ENCODE peak calls at places on chromosomes 3 and 15, in four cellular contexts. One of them, this sample, is unnamed.

GRCh38 chr15:48785195-48785594 is 25.7 kb downstream of the CEP152 start:
- DNase-seq in ovary: no peak
- DNase-seq in PC-3: no peak
- DNase-seq in GM12865: no peak
- DNase-seq in this sample: no peak

GRCh38 chr3:105365171-105365535 is 1.6 kb upstream of the ALCAM start:
- DNase-seq in ovary: no peak
- DNase-seq in PC-3: peak; percentile 74
- DNase-seq in GM12865: no peak
- DNase-seq in this sample: peak; percentile 69

GRCh38 chr15:63939531-63940130 is 105.9 kb upstream of the HERC1 start:
- DNase-seq in ovary: peak; percentile 53
- DNase-seq in PC-3: no peak
- DNase-seq in GM12865: peak; percentile 72
- DNase-seq in this sample: no peak

GRCh38 chr3:39126532-39127071 is 19.1 kb downstream of the TTC21A start:
- DNase-seq in ovary: peak; percentile 47
- DNase-seq in PC-3: peak; percentile 60
- DNase-seq in GM12865: peak; percentile 56
- DNase-seq in this sample: peak; percentile 50

GRCh38 chr15:89812126-89812846 is 2.4 kb downstream of the ANPEP start:
- DNase-seq in ovary: no peak
- DNase-seq in PC-3: no peak
- DNase-seq in GM12865: no peak
- DNase-seq in this sample: no peak

GRCh38 chr3:30258426-30259392 is 347.7 kb upstream of the TGFBR2 start:
- DNase-seq in ovary: no peak
- DNase-seq in PC-3: peak; percentile 76
- DNase-seq in GM12865: no peak
- DNase-seq in this sample: no peak

GRCh38 chr3:126508539-126508938 is 9.0 kb downstream of the UROC1 start:
- DNase-seq in ovary: no peak
- DNase-seq in PC-3: peak; percentile 37
- DNase-seq in GM12865: no peak
- DNase-seq in this sample: peak; percentile 29

GRCh38 chr3:122353215-122353614 is 28.2 kb downstream of the CSTA start:
- DNase-seq in ovary: no peak
- DNase-seq in PC-3: peak; percentile 70
- DNase-seq in GM12865: no peak
- DNase-seq in this sample: peak; percentile 84

GRCh38 chr3:108569336-108569735 is 19.9 kb downstream of the CIP2A start:
- DNase-seq in ovary: no peak
- DNase-seq in PC-3: no peak
- DNase-seq in GM12865: no peak
- DNase-seq in this sample: no peak

GRCh38 chr3:112639451-112640332 is 1.3 kb downstream of the CCDC80 start:
- DNase-seq in ovary: peak; percentile 32
- DNase-seq in PC-3: no peak
- DNase-seq in GM12865: no peak
- DNase-seq in this sample: no peak

GRCh38 chr3:128123538-128124368 is at the start of gene RUVBL1:
- DNase-seq in ovary: peak; percentile 95
- DNase-seq in PC-3: peak; percentile 96
- DNase-seq in GM12865: peak; percentile 98
- DNase-seq in this sample: peak; percentile 98

GRCh38 chr15:101805605-101806345 is 2.5 kb downstream of the OR4F6 start:
- DNase-seq in ovary: no peak
- DNase-seq in PC-3: peak; percentile 5
- DNase-seq in GM12865: no peak
- DNase-seq in this sample: peak; percentile 29

GRCh38 chr15:52392008-52392687 is 96.5 kb upstream of the MYO5C start:
- DNase-seq in ovary: no peak
- DNase-seq in PC-3: peak; percentile 77
- DNase-seq in GM12865: no peak
- DNase-seq in this sample: peak; percentile 87

GRCh38 chr3:87207500-87207899 is 19.6 kb upstream of the CHMP2B start:
- DNase-seq in ovary: no peak
- DNase-seq in PC-3: peak; percentile 97
- DNase-seq in GM12865: no peak
- DNase-seq in this sample: peak; percentile 67

GRCh38 chr3:186826978-186827857 is 15.3 kb upstream of the ADIPOQ start:
- DNase-seq in ovary: peak; percentile 83
- DNase-seq in PC-3: peak; percentile 92
- DNase-seq in GM12865: peak; percentile 90
- DNase-seq in this sample: peak; percentile 85

GRCh38 chr15:63023351-63023945 is 19.1 kb upstream of the TPM1 start:
- DNase-seq in ovary: no peak
- DNase-seq in PC-3: no peak
- DNase-seq in GM12865: no peak
- DNase-seq in this sample: peak; percentile 43

GRCh38 chr3:46206284-46206683 is 1.8 kb downstream of the CCR1 start:
- DNase-seq in ovary: no peak
- DNase-seq in PC-3: no peak
- DNase-seq in GM12865: no peak
- DNase-seq in this sample: no peak

GRCh38 chr15:26378304-26378703 is 394.6 kb downstream of the GABRB3 start:
- DNase-seq in ovary: no peak
- DNase-seq in PC-3: no peak
- DNase-seq in GM12865: no peak
- DNase-seq in this sample: no peak

GRCh38 chr15:99440551-99441426 is 125.0 kb upstream of the MEF2A start:
- DNase-seq in ovary: peak; percentile 11
- DNase-seq in PC-3: no peak
- DNase-seq in GM12865: no peak
- DNase-seq in this sample: no peak

GRCh38 chr3:33355611-33356010 is 78.4 kb downstream of the FBXL2 start:
- DNase-seq in ovary: no peak
- DNase-seq in PC-3: peak; percentile 90
- DNase-seq in GM12865: no peak
- DNase-seq in this sample: peak; percentile 72

GRCh38 chr3:45664558-45664957 is 24.6 kb upstream of the SACM1L start:
- DNase-seq in ovary: no peak
- DNase-seq in PC-3: no peak
- DNase-seq in GM12865: peak; percentile 83
- DNase-seq in this sample: no peak

GRCh38 chr3:36496734-36497133 is 116.4 kb downstream of the STAC start:
- DNase-seq in ovary: no peak
- DNase-seq in PC-3: no peak
- DNase-seq in GM12865: no peak
- DNase-seq in this sample: peak; percentile 21

GRCh38 chr3:99396651-99397050 is 241.7 kb upstream of the COL8A1 start:
- DNase-seq in ovary: no peak
- DNase-seq in PC-3: no peak
- DNase-seq in GM12865: no peak
- DNase-seq in this sample: no peak

GRCh38 chr15:96851613-96852012 is 521.1 kb downstream of the NR2F2 start:
- DNase-seq in ovary: no peak
- DNase-seq in PC-3: peak; percentile 12
- DNase-seq in GM12865: no peak
- DNase-seq in this sample: peak; percentile 54

GRCh38 chr3:139522421-139522820 is 17.1 kb downstream of the RBP1 start:
- DNase-seq in ovary: no peak
- DNase-seq in PC-3: no peak
- DNase-seq in GM12865: no peak
- DNase-seq in this sample: no peak

GRCh38 chr3:141386611-141387110 is 18.4 kb downstream of the ZBTB38 start:
- DNase-seq in ovary: no peak
- DNase-seq in PC-3: no peak
- DNase-seq in GM12865: peak; percentile 88
- DNase-seq in this sample: no peak
- H3K4me3 ChIP-seq in ovary: no peak overlapping the region
- H3K4me3 ChIP-seq in PC-3: no peak overlapping the region
- H3K4me3 ChIP-seq in GM12865: peak overlapping the region; percentile 81
- H3K4me3 ChIP-seq in this sample: peak overlapping the region; percentile 36

GRCh38 chr3:14524311-14524711 is 15.8 kb downstream of the GRIP2 start:
- DNase-seq in ovary: peak; percentile 18
- DNase-seq in PC-3: no peak
- DNase-seq in GM12865: no peak
- DNase-seq in this sample: peak; percentile 13

GRCh38 chr3:14523792-14524191 is 16.4 kb downstream of the GRIP2 start:
- DNase-seq in ovary: no peak
- DNase-seq in PC-3: peak; percentile 35
- DNase-seq in GM12865: no peak
- DNase-seq in this sample: no peak

GRCh38 chr3:14525685-14526631 is 14.2 kb downstream of the GRIP2 start:
- DNase-seq in ovary: no peak
- DNase-seq in PC-3: peak; percentile 25
- DNase-seq in GM12865: peak; percentile 7
- DNase-seq in this sample: peak; percentile 63

GRCh38 chr3:14522768-14523167 is 17.4 kb downstream of the GRIP2 start:
- DNase-seq in ovary: peak; percentile 11
- DNase-seq in PC-3: no peak
- DNase-seq in GM12865: no peak
- DNase-seq in this sample: no peak

DNA sequence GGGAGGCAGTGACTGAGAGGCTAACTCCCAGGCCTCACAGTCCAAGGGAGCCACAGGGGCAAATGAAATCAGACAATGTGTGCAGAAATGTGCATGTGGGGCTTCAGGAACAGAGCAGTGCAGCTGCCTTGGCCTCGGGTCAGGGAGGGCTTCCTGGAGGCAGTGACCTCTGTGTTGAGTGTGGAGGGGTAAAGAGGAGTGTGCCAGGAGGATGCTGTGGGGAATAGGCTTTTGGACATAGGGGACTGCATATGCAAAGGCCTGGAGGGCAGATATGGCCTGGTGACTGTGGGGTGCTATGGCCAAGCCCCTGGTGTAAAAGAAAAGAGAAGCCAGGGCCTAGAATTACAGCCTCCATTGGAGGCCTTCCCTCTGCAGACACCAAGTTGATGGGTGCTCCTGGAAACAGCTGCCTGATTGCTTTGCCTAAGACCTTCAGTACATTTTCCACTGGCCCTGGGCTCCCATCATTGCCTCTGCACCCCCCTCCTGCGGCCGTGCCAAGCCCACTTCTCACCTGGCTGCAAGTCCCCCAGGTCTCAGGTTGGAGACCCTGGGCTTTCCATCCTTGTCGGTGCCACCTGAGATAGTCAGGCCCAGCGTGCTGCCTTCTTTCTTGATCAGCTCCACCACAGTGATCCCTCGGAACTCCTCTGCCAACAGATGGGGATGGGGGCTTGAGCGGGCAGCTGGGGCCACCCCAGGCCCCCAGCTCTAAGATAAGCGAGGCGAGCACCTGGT is 15.1 kb downstream of the GRIP2 start:
- DNase-seq in ovary: peak; percentile 20
- DNase-seq in PC-3: no peak
- DNase-seq in GM12865: no peak
- DNase-seq in this sample: no peak
- H3K4me3 ChIP-seq in ovary: no peak overlapping the region
- H3K4me3 ChIP-seq in PC-3: no peak overlapping the region
- H3K4me3 ChIP-seq in GM12865: no peak overlapping the region
- H3K4me3 ChIP-seq in this sample: no peak overlapping the region

DNA sequence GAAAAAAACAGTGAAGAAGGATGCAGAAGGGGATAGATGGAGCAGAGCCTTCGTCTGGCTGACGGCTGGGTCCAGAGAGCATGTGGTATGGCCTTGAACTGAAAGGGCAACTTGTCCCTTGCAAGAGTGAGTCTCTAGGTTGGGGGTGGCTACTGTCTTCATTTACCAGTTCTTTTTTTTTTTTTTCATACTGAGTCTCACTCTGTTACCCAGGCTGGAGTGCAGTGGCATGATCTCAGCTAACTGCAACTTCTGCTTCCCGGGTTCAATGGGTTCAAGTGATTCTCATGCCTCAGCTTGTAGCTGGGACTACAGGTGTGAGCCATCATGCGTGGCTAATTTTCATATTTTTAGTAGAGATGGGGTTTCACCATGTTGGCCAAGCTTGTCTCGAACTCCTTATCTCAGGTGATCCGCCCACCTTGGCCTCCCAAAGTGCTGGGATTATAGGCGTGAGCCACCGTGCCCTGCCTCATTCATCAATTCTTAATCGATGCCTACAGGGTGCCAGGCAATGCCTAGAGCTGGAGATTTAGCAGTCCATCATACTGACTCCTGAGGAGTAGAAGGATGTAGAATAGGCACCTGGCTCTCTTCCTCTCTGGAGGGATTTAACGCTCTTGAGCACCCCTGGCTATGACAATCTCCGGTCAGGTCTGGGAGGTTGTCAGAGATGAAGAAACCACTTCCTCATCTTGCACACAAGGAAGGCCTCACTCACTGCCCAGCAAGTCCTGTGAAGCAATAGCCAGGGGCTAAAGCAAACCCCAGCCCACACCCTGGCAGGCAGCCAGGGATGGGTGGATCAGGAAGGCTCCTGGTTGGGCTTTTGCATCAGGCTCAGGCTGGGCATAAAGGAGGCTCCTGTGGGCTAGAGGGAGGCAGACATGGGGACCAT is at the start of gene CAMP:
- DNase-seq in ovary: no peak
- DNase-seq in PC-3: peak; percentile 91
- DNase-seq in GM12865: peak; percentile 81
- DNase-seq in this sample: peak; percentile 98
- H3K4me3 ChIP-seq in ovary: no peak within 1 kb of the TSS
- H3K4me3 ChIP-seq in PC-3: no peak within 1 kb of the TSS
- H3K4me3 ChIP-seq in GM12865: no peak within 1 kb of the TSS
- H3K4me3 ChIP-seq in this sample: no peak within 1 kb of the TSS

DNA sequence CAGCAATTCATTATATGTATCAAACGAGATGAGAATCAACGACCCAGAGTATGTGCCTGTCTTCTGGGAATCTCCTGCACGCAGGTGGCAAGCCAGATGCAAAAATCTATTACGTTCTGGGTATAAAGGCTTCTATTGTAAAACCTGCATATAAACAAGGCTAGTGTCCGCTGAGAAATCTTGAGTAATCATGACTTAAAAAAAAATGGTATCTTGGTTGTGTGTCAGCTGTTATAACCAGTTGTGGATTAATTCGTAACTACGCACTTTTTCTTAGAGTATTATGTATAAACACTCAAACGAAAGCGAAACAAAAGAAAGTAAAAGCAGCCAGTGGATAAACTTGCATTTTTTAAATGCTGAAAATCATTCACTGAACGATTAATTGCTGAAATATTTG is 509.1 kb downstream of the RSL24D1 start:
- DNase-seq in ovary: no peak
- DNase-seq in PC-3: no peak
- DNase-seq in GM12865: no peak
- DNase-seq in this sample: no peak
- H3K4me3 ChIP-seq in ovary: no peak overlapping the region
- H3K4me3 ChIP-seq in PC-3: no peak overlapping the region
- H3K4me3 ChIP-seq in GM12865: no peak overlapping the region
- H3K4me3 ChIP-seq in this sample: no peak overlapping the region

DNA sequence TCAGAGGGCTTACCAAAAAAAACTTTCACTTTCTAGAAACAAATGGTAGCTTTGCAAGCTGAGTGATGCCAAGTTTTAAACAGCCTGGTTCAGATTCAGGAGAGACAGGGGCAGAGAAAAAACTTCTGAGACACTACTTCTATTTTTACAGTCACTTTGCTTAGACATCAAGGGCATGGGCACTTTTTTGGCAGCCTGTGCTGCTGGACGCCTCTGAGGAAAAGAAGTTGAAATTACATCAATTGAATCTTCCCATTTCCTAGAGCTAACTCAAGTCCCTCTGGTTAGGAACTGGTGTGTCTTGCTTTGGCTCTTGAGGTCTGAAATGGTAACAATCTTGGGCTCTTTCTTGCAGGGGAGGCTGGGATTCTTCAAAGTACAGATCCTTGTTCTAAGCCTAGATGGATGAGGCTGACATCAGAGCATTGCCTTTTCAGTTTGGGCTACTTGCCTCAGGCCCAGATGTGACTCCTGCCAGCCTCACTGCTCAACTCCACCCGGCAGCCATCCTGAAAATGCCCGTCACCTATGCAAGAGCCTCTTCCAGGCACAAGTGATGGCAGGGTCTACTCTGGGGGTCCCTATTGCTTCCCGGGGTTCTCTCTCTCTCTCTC is 357.5 kb downstream of the FOXP1 start:
- DNase-seq in ovary: no peak
- DNase-seq in PC-3: no peak
- DNase-seq in GM12865: peak; percentile 5
- DNase-seq in this sample: no peak
- H3K4me3 ChIP-seq in ovary: no peak overlapping the region
- H3K4me3 ChIP-seq in PC-3: no peak overlapping the region
- H3K4me3 ChIP-seq in GM12865: peak overlapping the region; percentile 34
- H3K4me3 ChIP-seq in this sample: no peak overlapping the region